ENCODE peak calls at places on chromosomes 3 and 15, in five cellular contexts. One of them, this sample, is unnamed.

GRCh38 chr3:71201939-71202338 is 381.6 kb downstream of the FOXP1 start:
- DNase-seq in fibroblast of pulmonary artery: peak
- DNase-seq in H7: no peak
- DNase-seq in neuronal stem cell: no peak
- DNase-seq in right atrium auricular region: peak
- DNase-seq in this sample: no peak

GRCh38 chr3:168249539-168250414 is 154.1 kb upstream of the GOLIM4 start:
- DNase-seq in fibroblast of pulmonary artery: peak
- DNase-seq in H7: peak
- DNase-seq in neuronal stem cell: peak
- DNase-seq in right atrium auricular region: peak
- DNase-seq in this sample: peak

GRCh38 chr15:74140445-74140761 is 10.0 kb downstream of the ISLR2 start:
- DNase-seq in fibroblast of pulmonary artery: no peak
- DNase-seq in H7: no peak
- DNase-seq in neuronal stem cell: no peak
- DNase-seq in right atrium auricular region: no peak
- DNase-seq in this sample: no peak

GRCh38 chr3:196273655-196274054 is 13.9 kb downstream of the PCYT1A start:
- DNase-seq in fibroblast of pulmonary artery: no peak
- DNase-seq in H7: no peak
- DNase-seq in neuronal stem cell: no peak
- DNase-seq in right atrium auricular region: no peak
- DNase-seq in this sample: no peak

GRCh38 chr3:17027344-17027743 is 142.6 kb downstream of the PLCL2 start:
- DNase-seq in fibroblast of pulmonary artery: no peak
- DNase-seq in H7: no peak
- DNase-seq in neuronal stem cell: no peak
- DNase-seq in right atrium auricular region: no peak
- DNase-seq in this sample: no peak

GRCh38 chr3:17901893-17902292 is 159.5 kb upstream of the TBC1D5 start:
- DNase-seq in fibroblast of pulmonary artery: no peak
- DNase-seq in H7: no peak
- DNase-seq in neuronal stem cell: no peak
- DNase-seq in right atrium auricular region: no peak
- DNase-seq in this sample: no peak

GRCh38 chr15:70320077-70320830 is 222.5 kb upstream of the TLE3 start:
- DNase-seq in fibroblast of pulmonary artery: no peak
- DNase-seq in H7: no peak
- DNase-seq in neuronal stem cell: no peak
- DNase-seq in right atrium auricular region: no peak
- DNase-seq in this sample: peak

GRCh38 chr3:126983653-126984390 is 907 bp downstream of the PLXNA1 start:
- DNase-seq in fibroblast of pulmonary artery: peak
- DNase-seq in H7: peak
- DNase-seq in neuronal stem cell: peak
- DNase-seq in right atrium auricular region: no peak
- DNase-seq in this sample: peak

GRCh38 chr3:154657265-154657664 is 227.3 kb upstream of the GPR149 start:
- DNase-seq in fibroblast of pulmonary artery: no peak
- DNase-seq in H7: no peak
- DNase-seq in neuronal stem cell: no peak
- DNase-seq in right atrium auricular region: no peak
- DNase-seq in this sample: no peak

GRCh38 chr15:52054381-52054780 is 35.4 kb downstream of the MAPK6 start:
- DNase-seq in fibroblast of pulmonary artery: no peak
- DNase-seq in H7: no peak
- DNase-seq in neuronal stem cell: no peak
- DNase-seq in right atrium auricular region: no peak
- DNase-seq in this sample: no peak

GRCh38 chr3:161454615-161455014 is 42.0 kb upstream of the OTOL1 start:
- DNase-seq in fibroblast of pulmonary artery: no peak
- DNase-seq in H7: no peak
- DNase-seq in neuronal stem cell: peak
- DNase-seq in right atrium auricular region: no peak
- DNase-seq in this sample: no peak

GRCh38 chr15:39645138-39645975 is 64.5 kb downstream of the THBS1 start:
- DNase-seq in fibroblast of pulmonary artery: no peak
- DNase-seq in H7: no peak
- DNase-seq in neuronal stem cell: no peak
- DNase-seq in right atrium auricular region: no peak
- DNase-seq in this sample: no peak

GRCh38 chr3:195708626-195709481 is 11.9 kb upstream of the MUC20 start:
- DNase-seq in fibroblast of pulmonary artery: no peak
- DNase-seq in H7: no peak
- DNase-seq in neuronal stem cell: no peak
- DNase-seq in right atrium auricular region: no peak
- DNase-seq in this sample: no peak

GRCh38 chr3:107987036-107987557 is 103.7 kb downstream of the CD47 start:
- DNase-seq in fibroblast of pulmonary artery: peak
- DNase-seq in H7: no peak
- DNase-seq in neuronal stem cell: no peak
- DNase-seq in right atrium auricular region: peak
- DNase-seq in this sample: peak

GRCh38 chr3:3799173-3800075 is at the start of gene LRRN1:
- DNase-seq in fibroblast of pulmonary artery: no peak
- DNase-seq in H7: peak
- DNase-seq in neuronal stem cell: peak
- DNase-seq in right atrium auricular region: no peak
- DNase-seq in this sample: no peak

GRCh38 chr3:78974181-78974770 is 793.5 kb downstream of the ROBO1 start:
- DNase-seq in fibroblast of pulmonary artery: peak
- DNase-seq in H7: no peak
- DNase-seq in neuronal stem cell: no peak
- DNase-seq in right atrium auricular region: no peak
- DNase-seq in this sample: no peak

GRCh38 chr3:36813320-36813719 is 49.0 kb upstream of the DCLK3 start:
- DNase-seq in fibroblast of pulmonary artery: no peak
- DNase-seq in H7: no peak
- DNase-seq in neuronal stem cell: no peak
- DNase-seq in right atrium auricular region: no peak
- DNase-seq in this sample: no peak

GRCh38 chr15:101024111-101024695 is 105.0 kb downstream of the LRRK1 start:
- DNase-seq in fibroblast of pulmonary artery: peak
- DNase-seq in H7: no peak
- DNase-seq in neuronal stem cell: no peak
- DNase-seq in right atrium auricular region: peak
- DNase-seq in this sample: peak

GRCh38 chr3:67381667-67382272 is 272.6 kb downstream of the SUCLG2 start:
- DNase-seq in fibroblast of pulmonary artery: peak
- DNase-seq in H7: no peak
- DNase-seq in neuronal stem cell: peak
- DNase-seq in right atrium auricular region: no peak
- DNase-seq in this sample: peak

GRCh38 chr3:159861369-159861987 is 127.2 kb upstream of the IL12A start:
- DNase-seq in fibroblast of pulmonary artery: no peak
- DNase-seq in H7: no peak
- DNase-seq in neuronal stem cell: no peak
- DNase-seq in right atrium auricular region: no peak
- DNase-seq in this sample: peak

GRCh38 chr3:188434594-188434993 is 280.6 kb downstream of the LPP start:
- DNase-seq in fibroblast of pulmonary artery: no peak
- DNase-seq in H7: no peak
- DNase-seq in neuronal stem cell: no peak
- DNase-seq in right atrium auricular region: no peak
- DNase-seq in this sample: no peak

GRCh38 chr3:119227064-119227850 is 13.4 kb downstream of the B4GALT4 start:
- DNase-seq in fibroblast of pulmonary artery: no peak
- DNase-seq in H7: no peak
- DNase-seq in neuronal stem cell: no peak
- DNase-seq in right atrium auricular region: no peak
- DNase-seq in this sample: peak

GRCh38 chr3:123421353-123422174 is 27.3 kb downstream of the ADCY5 start:
- DNase-seq in fibroblast of pulmonary artery: peak
- DNase-seq in H7: no peak
- DNase-seq in neuronal stem cell: no peak
- DNase-seq in right atrium auricular region: no peak
- DNase-seq in this sample: no peak

GRCh38 chr3:86180696-86181095 is 810.3 kb downstream of the VGLL3 start:
- DNase-seq in fibroblast of pulmonary artery: no peak
- DNase-seq in H7: peak
- DNase-seq in neuronal stem cell: no peak
- DNase-seq in right atrium auricular region: no peak
- DNase-seq in this sample: no peak

GRCh38 chr3:141050913-141051632 is at the start of gene SPSB4:
- DNase-seq in fibroblast of pulmonary artery: peak
- DNase-seq in H7: peak
- DNase-seq in neuronal stem cell: peak
- DNase-seq in right atrium auricular region: no peak
- DNase-seq in this sample: peak

GRCh38 chr15:66815322-66815721 is 113.3 kb downstream of the SMAD6 start:
- DNase-seq in fibroblast of pulmonary artery: peak
- DNase-seq in H7: no peak
- DNase-seq in neuronal stem cell: no peak
- DNase-seq in right atrium auricular region: no peak
- DNase-seq in this sample: peak

GRCh38 chr3:109548192-109548938 is 211.0 kb upstream of the DPPA4 start:
- DNase-seq in fibroblast of pulmonary artery: no peak
- DNase-seq in H7: no peak
- DNase-seq in neuronal stem cell: no peak
- DNase-seq in right atrium auricular region: no peak
- DNase-seq in this sample: no peak

GRCh38 chr3:143998266-143998665 is 26.6 kb downstream of the DIPK2A start:
- DNase-seq in fibroblast of pulmonary artery: peak
- DNase-seq in H7: no peak
- DNase-seq in neuronal stem cell: no peak
- DNase-seq in right atrium auricular region: no peak
- DNase-seq in this sample: peak

DNA sequence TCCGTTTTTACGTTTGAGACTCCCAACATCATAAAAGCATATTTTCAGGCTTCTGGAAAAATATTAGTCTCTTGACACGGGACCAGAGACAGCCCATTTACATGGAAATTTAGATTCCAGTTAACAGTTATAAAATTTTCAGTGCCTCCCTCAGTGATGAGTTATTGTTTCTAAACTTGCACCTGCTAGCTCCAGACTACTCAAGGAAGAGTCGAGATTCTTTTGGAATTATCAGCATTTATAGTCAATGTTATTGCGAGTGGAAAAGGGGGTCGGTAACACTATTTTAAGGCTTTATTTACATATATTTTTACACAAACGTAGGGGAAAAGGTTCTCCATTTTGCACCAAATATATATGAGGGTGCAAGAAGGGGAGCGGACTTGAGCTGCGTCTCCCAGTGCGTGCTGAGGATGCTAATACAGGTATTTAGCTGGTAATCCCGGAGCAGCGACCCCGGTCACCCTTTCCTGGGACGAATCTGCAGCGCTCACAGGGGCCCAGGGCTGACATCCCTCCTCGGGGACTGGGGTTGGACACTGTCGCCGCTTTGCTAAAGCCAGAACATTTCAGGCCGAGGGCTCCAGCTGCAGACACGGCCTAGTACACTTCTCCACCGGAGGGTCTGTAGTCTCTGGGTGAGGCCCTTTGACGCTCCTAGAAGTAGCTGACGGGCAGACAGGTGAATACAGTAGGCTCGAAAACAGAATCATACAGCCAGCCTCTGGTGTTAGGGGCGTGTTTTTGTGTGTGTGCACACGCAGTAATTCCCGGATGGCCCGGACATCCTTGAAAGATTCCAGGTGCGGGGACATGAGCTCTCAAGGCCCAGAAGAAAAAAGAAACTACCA is 729 bp upstream of the ZBTB11 start:
- DNase-seq in fibroblast of pulmonary artery: no peak
- DNase-seq in H7: peak
- DNase-seq in neuronal stem cell: no peak
- DNase-seq in right atrium auricular region: no peak
- DNase-seq in this sample: no peak
- H3K4me3 ChIP-seq in fibroblast of pulmonary artery: peak
- H3K4me3 ChIP-seq in H7: peak
- H3K4me3 ChIP-seq in neuronal stem cell: peak
- H3K4me3 ChIP-seq in right atrium auricular region: peak
- H3K4me3 ChIP-seq in this sample: peak

GRCh38 chr3:24401090-24401810 is 93.4 kb downstream of the THRB start:
- DNase-seq in fibroblast of pulmonary artery: no peak
- DNase-seq in H7: no peak
- DNase-seq in neuronal stem cell: no peak
- DNase-seq in right atrium auricular region: no peak
- DNase-seq in this sample: peak
- H3K4me3 ChIP-seq in fibroblast of pulmonary artery: no peak
- H3K4me3 ChIP-seq in H7: no peak
- H3K4me3 ChIP-seq in neuronal stem cell: no peak
- H3K4me3 ChIP-seq in right atrium auricular region: no peak
- H3K4me3 ChIP-seq in this sample: no peak

GRCh38 chr15:55277116-55277564 is 12.5 kb downstream of the RAB27A start:
- DNase-seq in fibroblast of pulmonary artery: peak
- DNase-seq in H7: no peak
- DNase-seq in neuronal stem cell: no peak
- DNase-seq in right atrium auricular region: no peak
- DNase-seq in this sample: peak
- H3K4me3 ChIP-seq in fibroblast of pulmonary artery: no peak
- H3K4me3 ChIP-seq in H7: no peak
- H3K4me3 ChIP-seq in neuronal stem cell: no peak
- H3K4me3 ChIP-seq in right atrium auricular region: no peak
- H3K4me3 ChIP-seq in this sample: no peak

GRCh38 chr3:23594066-23594465 is 211.7 kb upstream of the UBE2E1 start:
- DNase-seq in fibroblast of pulmonary artery: peak
- DNase-seq in H7: no peak
- DNase-seq in neuronal stem cell: no peak
- DNase-seq in right atrium auricular region: no peak
- DNase-seq in this sample: peak
- H3K4me3 ChIP-seq in fibroblast of pulmonary artery: no peak
- H3K4me3 ChIP-seq in H7: no peak
- H3K4me3 ChIP-seq in neuronal stem cell: no peak
- H3K4me3 ChIP-seq in right atrium auricular region: no peak
- H3K4me3 ChIP-seq in this sample: no peak

GRCh38 chr3:11718582-11719405 is 75.1 kb upstream of the VGLL4 start:
- DNase-seq in fibroblast of pulmonary artery: peak
- DNase-seq in H7: peak
- DNase-seq in neuronal stem cell: peak
- DNase-seq in right atrium auricular region: peak
- DNase-seq in this sample: peak

GRCh38 chr3:11716576-11717250 is 73.0 kb upstream of the VGLL4 start:
- DNase-seq in fibroblast of pulmonary artery: no peak
- DNase-seq in H7: no peak
- DNase-seq in neuronal stem cell: no peak
- DNase-seq in right atrium auricular region: no peak
- DNase-seq in this sample: peak

GRCh38 chr3:11717768-11718581 is 74.3 kb upstream of the VGLL4 start:
- DNase-seq in fibroblast of pulmonary artery: peak
- DNase-seq in H7: no peak
- DNase-seq in neuronal stem cell: no peak
- DNase-seq in right atrium auricular region: no peak
- DNase-seq in this sample: peak

GRCh38 chr3:11719406-11720219 is 75.9 kb upstream of the VGLL4 start:
- DNase-seq in fibroblast of pulmonary artery: peak
- DNase-seq in H7: peak
- DNase-seq in neuronal stem cell: peak
- DNase-seq in right atrium auricular region: no peak
- DNase-seq in this sample: peak

GRCh38 chr3:11717301-11717700 is 73.6 kb upstream of the VGLL4 start:
- DNase-seq in fibroblast of pulmonary artery: peak
- DNase-seq in H7: no peak
- DNase-seq in neuronal stem cell: no peak
- DNase-seq in right atrium auricular region: no peak
- DNase-seq in this sample: no peak
- H3K4me3 ChIP-seq in fibroblast of pulmonary artery: peak
- H3K4me3 ChIP-seq in H7: no peak
- H3K4me3 ChIP-seq in neuronal stem cell: no peak
- H3K4me3 ChIP-seq in right atrium auricular region: peak
- H3K4me3 ChIP-seq in this sample: no peak